ENCODE peak calls at places on chromosomes 12 and 14, in six cellular contexts. One of them, this sample, is unnamed.

GRCh38 chr12:121328620-121329019 is 23.6 kb downstream of the ANAPC5 start:
- DNase-seq in foreskin fibroblast: no peak
- DNase-seq in colonic mucosa: no peak
- DNase-seq in amniotic epithelial cell: no peak
- DNase-seq in cardiac septum: no peak
- DNase-seq in amniotic stem cell: no peak
- DNase-seq in this sample: no peak

GRCh38 chr14:23621932-23622495 is 14.2 kb upstream of the DHRS2 start:
- DNase-seq in foreskin fibroblast: no peak
- DNase-seq in colonic mucosa: no peak
- DNase-seq in amniotic epithelial cell: no peak
- DNase-seq in cardiac septum: no peak
- DNase-seq in amniotic stem cell: no peak
- DNase-seq in this sample: no peak

GRCh38 chr12:25792031-25792430 is 166.5 kb upstream of the RASSF8 start:
- DNase-seq in foreskin fibroblast: peak
- DNase-seq in colonic mucosa: no peak
- DNase-seq in amniotic epithelial cell: peak
- DNase-seq in cardiac septum: no peak
- DNase-seq in amniotic stem cell: no peak
- DNase-seq in this sample: no peak

GRCh38 chr14:95979339-95980042 is 59.7 kb upstream of the C14orf132 start:
- DNase-seq in foreskin fibroblast: no peak
- DNase-seq in colonic mucosa: no peak
- DNase-seq in amniotic epithelial cell: no peak
- DNase-seq in cardiac septum: no peak
- DNase-seq in amniotic stem cell: no peak
- DNase-seq in this sample: no peak

GRCh38 chr12:102459314-102459713 is 21.0 kb downstream of the IGF1 start:
- DNase-seq in foreskin fibroblast: no peak
- DNase-seq in colonic mucosa: no peak
- DNase-seq in amniotic epithelial cell: no peak
- DNase-seq in cardiac septum: no peak
- DNase-seq in amniotic stem cell: no peak
- DNase-seq in this sample: no peak

GRCh38 chr12:106074361-106074705 is 64.4 kb downstream of the NUAK1 start:
- DNase-seq in foreskin fibroblast: no peak
- DNase-seq in colonic mucosa: no peak
- DNase-seq in amniotic epithelial cell: no peak
- DNase-seq in cardiac septum: no peak
- DNase-seq in amniotic stem cell: no peak
- DNase-seq in this sample: no peak

GRCh38 chr12:132904718-132905328 is 17.4 kb upstream of the CHFR start:
- DNase-seq in foreskin fibroblast: peak
- DNase-seq in colonic mucosa: peak
- DNase-seq in amniotic epithelial cell: peak
- DNase-seq in cardiac septum: peak
- DNase-seq in amniotic stem cell: no peak
- DNase-seq in this sample: peak

GRCh38 chr12:55720071-55720564 is at the start of gene RDH5:
- DNase-seq in foreskin fibroblast: peak
- DNase-seq in colonic mucosa: peak
- DNase-seq in amniotic epithelial cell: peak
- DNase-seq in cardiac septum: no peak
- DNase-seq in amniotic stem cell: peak
- DNase-seq in this sample: peak

GRCh38 chr14:42192659-42193425 is 586.2 kb downstream of the LRFN5 start:
- DNase-seq in foreskin fibroblast: peak
- DNase-seq in colonic mucosa: no peak
- DNase-seq in amniotic epithelial cell: peak
- DNase-seq in cardiac septum: no peak
- DNase-seq in amniotic stem cell: peak
- DNase-seq in this sample: peak

GRCh38 chr12:51886021-51886710 is 1.7 kb upstream of the ANKRD33 start:
- DNase-seq in foreskin fibroblast: peak
- DNase-seq in colonic mucosa: peak
- DNase-seq in amniotic epithelial cell: peak
- DNase-seq in cardiac septum: peak
- DNase-seq in amniotic stem cell: peak
- DNase-seq in this sample: peak

GRCh38 chr12:17954788-17955187 is 135.2 kb downstream of the RERGL start:
- DNase-seq in foreskin fibroblast: no peak
- DNase-seq in colonic mucosa: no peak
- DNase-seq in amniotic epithelial cell: no peak
- DNase-seq in cardiac septum: no peak
- DNase-seq in amniotic stem cell: no peak
- DNase-seq in this sample: no peak

GRCh38 chr14:101225116-101225728 is 321.7 kb upstream of the RTL1 start:
- DNase-seq in foreskin fibroblast: no peak
- DNase-seq in colonic mucosa: peak
- DNase-seq in amniotic epithelial cell: peak
- DNase-seq in cardiac septum: no peak
- DNase-seq in amniotic stem cell: no peak
- DNase-seq in this sample: peak

GRCh38 chr14:103805708-103806107 is 41.7 kb downstream of the PPP1R13B start:
- DNase-seq in foreskin fibroblast: no peak
- DNase-seq in colonic mucosa: no peak
- DNase-seq in amniotic epithelial cell: no peak
- DNase-seq in cardiac septum: no peak
- DNase-seq in amniotic stem cell: no peak
- DNase-seq in this sample: no peak

GRCh38 chr12:2154050-2154449 is 101.3 kb downstream of the CACNA1C start:
- DNase-seq in foreskin fibroblast: peak
- DNase-seq in colonic mucosa: no peak
- DNase-seq in amniotic epithelial cell: no peak
- DNase-seq in cardiac septum: no peak
- DNase-seq in amniotic stem cell: peak
- DNase-seq in this sample: no peak

GRCh38 chr12:131092911-131093901 is 139.5 kb downstream of the ADGRD1 start:
- DNase-seq in foreskin fibroblast: no peak
- DNase-seq in colonic mucosa: no peak
- DNase-seq in amniotic epithelial cell: no peak
- DNase-seq in cardiac septum: peak
- DNase-seq in amniotic stem cell: no peak
- DNase-seq in this sample: no peak

GRCh38 chr12:95548056-95548538 is 3.2 kb downstream of the USP44 start:
- DNase-seq in foreskin fibroblast: peak
- DNase-seq in colonic mucosa: no peak
- DNase-seq in amniotic epithelial cell: no peak
- DNase-seq in cardiac septum: no peak
- DNase-seq in amniotic stem cell: no peak
- DNase-seq in this sample: peak

GRCh38 chr12:71999795-72000194 is 61.1 kb downstream of the TPH2 start:
- DNase-seq in foreskin fibroblast: no peak
- DNase-seq in colonic mucosa: no peak
- DNase-seq in amniotic epithelial cell: no peak
- DNase-seq in cardiac septum: no peak
- DNase-seq in amniotic stem cell: no peak
- DNase-seq in this sample: no peak

GRCh38 chr12:109545826-109546225 is 27.5 kb downstream of the MMAB start:
- DNase-seq in foreskin fibroblast: no peak
- DNase-seq in colonic mucosa: no peak
- DNase-seq in amniotic epithelial cell: no peak
- DNase-seq in cardiac septum: no peak
- DNase-seq in amniotic stem cell: no peak
- DNase-seq in this sample: no peak

GRCh38 chr14:21264025-21264801 is 5.0 kb downstream of the HNRNPC start:
- DNase-seq in foreskin fibroblast: peak
- DNase-seq in colonic mucosa: no peak
- DNase-seq in amniotic epithelial cell: peak
- DNase-seq in cardiac septum: no peak
- DNase-seq in amniotic stem cell: peak
- DNase-seq in this sample: no peak

GRCh38 chr12:123867141-123867540 is 105.0 kb downstream of the DNAH10 start:
- DNase-seq in foreskin fibroblast: no peak
- DNase-seq in colonic mucosa: no peak
- DNase-seq in amniotic epithelial cell: peak
- DNase-seq in cardiac septum: no peak
- DNase-seq in amniotic stem cell: no peak
- DNase-seq in this sample: no peak

GRCh38 chr14:50775357-50775756 is 55.6 kb downstream of the NIN start:
- DNase-seq in foreskin fibroblast: peak
- DNase-seq in colonic mucosa: no peak
- DNase-seq in amniotic epithelial cell: peak
- DNase-seq in cardiac septum: no peak
- DNase-seq in amniotic stem cell: peak
- DNase-seq in this sample: peak

GRCh38 chr14:63398952-63399351 is 80.2 kb upstream of the GPHB5 start:
- DNase-seq in foreskin fibroblast: no peak
- DNase-seq in colonic mucosa: no peak
- DNase-seq in amniotic epithelial cell: no peak
- DNase-seq in cardiac septum: no peak
- DNase-seq in amniotic stem cell: no peak
- DNase-seq in this sample: no peak

GRCh38 chr12:106918746-106919145 is 37.0 kb upstream of the TMEM263 start:
- DNase-seq in foreskin fibroblast: no peak
- DNase-seq in colonic mucosa: no peak
- DNase-seq in amniotic epithelial cell: peak
- DNase-seq in cardiac septum: no peak
- DNase-seq in amniotic stem cell: no peak
- DNase-seq in this sample: peak

GRCh38 chr12:5377997-5378596 is 53.8 kb upstream of the NTF3 start:
- DNase-seq in foreskin fibroblast: no peak
- DNase-seq in colonic mucosa: peak
- DNase-seq in amniotic epithelial cell: no peak
- DNase-seq in cardiac septum: no peak
- DNase-seq in amniotic stem cell: no peak
- DNase-seq in this sample: peak